ENCODE peak calls at places on chromosome 19, in four cellular contexts. D is right cardiac atrium; P is activated CD4-positive, CD25-positive, alpha-beta regulatory T cell treated with anti-CD3 and anti-CD28 coated beads, Interleukin-2, amount 50 U/mL, for 24 hours; U is left lung. A is an unnamed sample.

GRCh38 chr19:16268676-16269319 is 55.8 kb upstream of the KLF2 start:
- ATAC-seq in D (no peak), P (no peak), U (no peak), A (no peak)

GRCh38 chr19:48751835-48752510 is 468 bp downstream of the FUT1 start:
- ATAC-seq in D (no peak), P (no peak), U (no peak), A (no peak)

GRCh38 chr19:663682-664117 is 686 bp upstream of the RNF126 start:
- ATAC-seq in D (peak; percentile 9), P (no peak), U (no peak), A (no peak)

GRCh38 chr19:41955521-41955920 is 3.6 kb downstream of the RABAC1 start:
- ATAC-seq in D (no peak), P (no peak), U (no peak), A (no peak)

GRCh38 chr19:5228932-5229777 is 111.5 kb downstream of the PTPRS start:
- ATAC-seq in D (peak; percentile 32), P (no peak), U (peak; percentile 83), A (peak; percentile 57)

GRCh38 chr19:17070912-17071311 is 4.3 kb downstream of the HAUS8 start:
- ATAC-seq in D (no peak), P (no peak), U (no peak), A (no peak)

GRCh38 chr19:49415102-49415809 is 8.0 kb downstream of the PTH2 start:
- ATAC-seq in D (no peak), P (no peak), U (peak; percentile 22), A (no peak)

GRCh38 chr19:591099-591958 is 1.6 kb downstream of the HCN2 start:
- ATAC-seq in D (no peak), P (no peak), U (peak; percentile 67), A (no peak)

GRCh38 chr19:29947871-29948270 is 5.8 kb downstream of the URI1 start:
- ATAC-seq in D (no peak), P (peak; percentile 77), U (no peak), A (no peak)

GRCh38 chr19:35715981-35716734 is 1.6 kb upstream of the KMT2B start:
- ATAC-seq in D (peak; percentile 42), P (no peak), U (peak; percentile 47), A (peak; percentile 23)

GRCh38 chr19:16957151-16957662 is 68.4 kb downstream of the F2RL3 start:
- ATAC-seq in D (peak; percentile 89), P (no peak), U (peak; percentile 88), A (peak; percentile 46)

GRCh38 chr19:33382006-33382405 is 8.5 kb downstream of the CEBPG start:
- ATAC-seq in D (no peak), P (no peak), U (no peak), A (no peak)

GRCh38 chr19:37905936-37906867 is at the start of gene WDR87:
- ATAC-seq in D (peak; percentile 20), P (no peak), U (peak; percentile 50), A (no peak)

GRCh38 chr19:37925212-37925611 is 18.2 kb downstream of the SIPA1L3 start:
- ATAC-seq in D (no peak), P (no peak), U (no peak), A (no peak)

GRCh38 chr19:16076958-16077611 is 790 bp downstream of the TPM4 start:
- ATAC-seq in D (peak; percentile 16), P (no peak), U (peak; percentile 26), A (no peak)

GRCh38 chr19:28914173-28914572 is 298.8 kb downstream of the UQCRFS1 start:
- ATAC-seq in D (no peak), P (no peak), U (no peak), A (no peak)

GRCh38 chr19:3730457-3730958 is 22.3 kb downstream of the TJP3 start:
- ATAC-seq in D (no peak), P (no peak), U (no peak), A (no peak)

GRCh38 chr19:11028146-11028545 is 61.1 kb upstream of the LDLR start:
- ATAC-seq in D (no peak), P (no peak), U (no peak), A (no peak)

GRCh38 chr19:36528921-36529518 is 949 bp upstream of the ZNF260 start:
- ATAC-seq in D (peak; percentile 6), P (peak; percentile 17), U (peak; percentile 9), A (no peak)

GRCh38 chr19:3366761-3367571 is 583 bp downstream of the NFIC start:
- ATAC-seq in D (peak; percentile 18), P (peak; percentile 27), U (peak; percentile 54), A (no peak)

GRCh38 chr19:4298772-4299550 is 3.2 kb downstream of the TMIGD2 start:
- ATAC-seq in D (no peak), P (no peak), U (no peak), A (no peak)

GRCh38 chr19:4829001-4829712 is 2.4 kb downstream of the TICAM1 start:
- ATAC-seq in D (no peak), P (no peak), U (peak; percentile 5), A (no peak)

GRCh38 chr19:17796013-17796837 is 1.3 kb downstream of the B3GNT3 start:
- ATAC-seq in D (peak; percentile 49), P (no peak), U (peak; percentile 75), A (no peak)

GRCh38 chr19:18683955-18684641 is 618 bp downstream of the CRTC1 start:
- ATAC-seq in D (no peak), P (no peak), U (no peak), A (peak; percentile 1)

GRCh38 chr19:3121396-3121795 is 14.4 kb upstream of the GNA15 start:
- ATAC-seq in D (no peak), P (no peak), U (no peak), A (no peak)

GRCh38 chr19:19613456-19613855 is 5.0 kb downstream of the PBX4 start:
- ATAC-seq in D (no peak), P (no peak), U (peak; percentile 35), A (no peak)

A was measured in gastroesophageal sphincter.